ENCODE peak calls at places on chromosomes 6 and 20, in seven cellular contexts. One of them, this sample, is unnamed. For H3K4me1, the result is how much of the 10 kb centered on the place peaks cover.

GRCh38 chr6:103672169-103672568 is 1187.5 kb downstream of the HACE1 start:
- DNase-seq in A549: no peak
- DNase-seq in H1: no peak
- DNase-seq in ovary: no peak
- DNase-seq in stomach: no peak
- DNase-seq in GM12878: no peak
- DNase-seq in K562: no peak
- DNase-seq in this sample: no peak

GRCh38 chr20:48766205-48766604 is 61.6 kb downstream of the PREX1 start:
- DNase-seq in A549: no peak
- DNase-seq in H1: no peak
- DNase-seq in ovary: no peak
- DNase-seq in stomach: no peak
- DNase-seq in GM12878: no peak
- DNase-seq in K562: no peak
- DNase-seq in this sample: no peak

GRCh38 chr20:21622097-21622496 is 83.4 kb upstream of the PAX1 start:
- DNase-seq in A549: no peak
- DNase-seq in H1: no peak
- DNase-seq in ovary: no peak
- DNase-seq in stomach: no peak
- DNase-seq in GM12878: no peak
- DNase-seq in K562: no peak
- DNase-seq in this sample: no peak

GRCh38 chr6:28337103-28337520 is 1.2 kb upstream of the ZSCAN31 start:
- DNase-seq in A549: no peak
- DNase-seq in H1: no peak
- DNase-seq in ovary: no peak
- DNase-seq in stomach: no peak
- DNase-seq in GM12878: no peak
- DNase-seq in K562: peak
- DNase-seq in this sample: no peak

GRCh38 chr6:33416386-33417126 is 1.4 kb downstream of the CUTA start:
- DNase-seq in A549: no peak
- DNase-seq in H1: no peak
- DNase-seq in ovary: no peak
- DNase-seq in stomach: no peak
- DNase-seq in GM12878: no peak
- DNase-seq in K562: no peak
- DNase-seq in this sample: no peak

GRCh38 chr6:32668226-32668747 is 1.8 kb upstream of the HLA-DQB1 start:
- DNase-seq in A549: no peak
- DNase-seq in H1: no peak
- DNase-seq in ovary: no peak
- DNase-seq in stomach: peak
- DNase-seq in GM12878: peak
- DNase-seq in K562: no peak
- DNase-seq in this sample: peak

GRCh38 chr6:99282479-99283062 is 66.9 kb downstream of the FAXC start:
- DNase-seq in A549: no peak
- DNase-seq in H1: no peak
- DNase-seq in ovary: no peak
- DNase-seq in stomach: no peak
- DNase-seq in GM12878: no peak
- DNase-seq in K562: peak
- DNase-seq in this sample: no peak

GRCh38 chr6:153511896-153512496 is 380.9 kb upstream of the RGS17 start:
- DNase-seq in A549: peak
- DNase-seq in H1: no peak
- DNase-seq in ovary: no peak
- DNase-seq in stomach: no peak
- DNase-seq in GM12878: no peak
- DNase-seq in K562: peak
- DNase-seq in this sample: no peak

GRCh38 chr20:47347661-47348462 is 8.6 kb downstream of the ZMYND8 start:
- DNase-seq in A549: no peak
- DNase-seq in H1: no peak
- DNase-seq in ovary: no peak
- DNase-seq in stomach: no peak
- DNase-seq in GM12878: no peak
- DNase-seq in K562: no peak
- DNase-seq in this sample: no peak

GRCh38 chr6:156779206-156780116 is 2.3 kb downstream of the ARID1B start:
- DNase-seq in A549: no peak
- DNase-seq in H1: no peak
- DNase-seq in ovary: peak
- DNase-seq in stomach: peak
- DNase-seq in GM12878: no peak
- DNase-seq in K562: peak
- DNase-seq in this sample: no peak

GRCh38 chr6:155228549-155229166 is 35.2 kb upstream of the CLDN20 start:
- DNase-seq in A549: no peak
- DNase-seq in H1: no peak
- DNase-seq in ovary: no peak
- DNase-seq in stomach: no peak
- DNase-seq in GM12878: no peak
- DNase-seq in K562: no peak
- DNase-seq in this sample: no peak

GRCh38 chr6:11653028-11653583 is 115.6 kb downstream of the TMEM170B start:
- DNase-seq in A549: peak
- DNase-seq in H1: peak
- DNase-seq in ovary: peak
- DNase-seq in stomach: no peak
- DNase-seq in GM12878: no peak
- DNase-seq in K562: peak
- DNase-seq in this sample: no peak

GRCh38 chr6:43851204-43851855 is 81.3 kb downstream of the VEGFA start:
- DNase-seq in A549: no peak
- DNase-seq in H1: no peak
- DNase-seq in ovary: no peak
- DNase-seq in stomach: no peak
- DNase-seq in GM12878: no peak
- DNase-seq in K562: no peak
- DNase-seq in this sample: no peak

GRCh38 chr6:157376706-157377230 is 4.2 kb upstream of the ZDHHC14 start:
- DNase-seq in A549: no peak
- DNase-seq in H1: no peak
- DNase-seq in ovary: no peak
- DNase-seq in stomach: no peak
- DNase-seq in GM12878: no peak
- DNase-seq in K562: no peak
- DNase-seq in this sample: no peak

GRCh38 chr6:21595265-21595950 is 1.9 kb downstream of the SOX4 start:
- DNase-seq in A549: no peak
- DNase-seq in H1: no peak
- DNase-seq in ovary: peak
- DNase-seq in stomach: peak
- DNase-seq in GM12878: no peak
- DNase-seq in K562: no peak
- DNase-seq in this sample: peak

GRCh38 chr6:20162515-20162914 is 49.8 kb downstream of the MBOAT1 start:
- DNase-seq in A549: no peak
- DNase-seq in H1: no peak
- DNase-seq in ovary: no peak
- DNase-seq in stomach: no peak
- DNase-seq in GM12878: no peak
- DNase-seq in K562: no peak
- DNase-seq in this sample: no peak

GRCh38 chr20:2373098-2373497 is 7.6 kb upstream of the TGM6 start:
- DNase-seq in A549: no peak
- DNase-seq in H1: no peak
- DNase-seq in ovary: no peak
- DNase-seq in stomach: no peak
- DNase-seq in GM12878: no peak
- DNase-seq in K562: no peak
- DNase-seq in this sample: no peak

GRCh38 chr20:45358282-45359068 is 4.5 kb upstream of the SYS1 start:
- DNase-seq in A549: no peak
- DNase-seq in H1: no peak
- DNase-seq in ovary: peak
- DNase-seq in stomach: peak
- DNase-seq in GM12878: no peak
- DNase-seq in K562: peak
- DNase-seq in this sample: peak
- TF ChIP-seq EP300 in A549: no peak
- TF ChIP-seq EP300 in H1: no peak
- TF ChIP-seq EP300 in ovary: peak
- TF ChIP-seq EP300 in stomach: peak
- TF ChIP-seq EP300 in GM12878: no peak
- TF ChIP-seq EP300 in K562: no peak
- TF ChIP-seq EP300 in this sample: peak

DNA sequence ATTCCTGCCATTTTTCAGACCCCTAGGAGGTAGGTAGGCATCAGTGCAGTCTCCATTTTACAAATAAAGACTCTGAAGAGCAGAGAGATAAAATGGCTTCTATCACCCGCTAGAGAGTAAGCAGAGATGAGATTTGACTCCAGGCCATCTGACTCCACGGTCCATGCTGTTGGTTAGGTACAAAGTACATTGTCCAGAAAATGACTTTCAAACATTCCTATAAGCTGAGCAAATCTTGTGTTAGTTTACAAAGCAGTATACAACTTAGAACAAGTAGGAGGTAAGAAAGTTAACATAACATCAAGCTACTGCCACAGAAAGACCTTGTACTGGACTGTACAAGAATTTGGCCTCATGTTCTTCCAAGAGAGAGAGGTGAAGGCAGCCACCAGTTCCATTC is 14.9 kb downstream of the BTN1A1 start:
- DNase-seq in A549: no peak
- DNase-seq in H1: no peak
- DNase-seq in ovary: no peak
- DNase-seq in stomach: no peak
- DNase-seq in GM12878: no peak
- DNase-seq in K562: no peak
- DNase-seq in this sample: no peak
- H3K4me1 ChIP-seq in A549: under half
- H3K4me1 ChIP-seq in H1: under half
- H3K4me1 ChIP-seq in ovary: under half
- H3K4me1 ChIP-seq in stomach: under half
- H3K4me1 ChIP-seq in GM12878: under half
- H3K4me1 ChIP-seq in K562: under half
- H3K4me1 ChIP-seq in this sample: under half

DNA sequence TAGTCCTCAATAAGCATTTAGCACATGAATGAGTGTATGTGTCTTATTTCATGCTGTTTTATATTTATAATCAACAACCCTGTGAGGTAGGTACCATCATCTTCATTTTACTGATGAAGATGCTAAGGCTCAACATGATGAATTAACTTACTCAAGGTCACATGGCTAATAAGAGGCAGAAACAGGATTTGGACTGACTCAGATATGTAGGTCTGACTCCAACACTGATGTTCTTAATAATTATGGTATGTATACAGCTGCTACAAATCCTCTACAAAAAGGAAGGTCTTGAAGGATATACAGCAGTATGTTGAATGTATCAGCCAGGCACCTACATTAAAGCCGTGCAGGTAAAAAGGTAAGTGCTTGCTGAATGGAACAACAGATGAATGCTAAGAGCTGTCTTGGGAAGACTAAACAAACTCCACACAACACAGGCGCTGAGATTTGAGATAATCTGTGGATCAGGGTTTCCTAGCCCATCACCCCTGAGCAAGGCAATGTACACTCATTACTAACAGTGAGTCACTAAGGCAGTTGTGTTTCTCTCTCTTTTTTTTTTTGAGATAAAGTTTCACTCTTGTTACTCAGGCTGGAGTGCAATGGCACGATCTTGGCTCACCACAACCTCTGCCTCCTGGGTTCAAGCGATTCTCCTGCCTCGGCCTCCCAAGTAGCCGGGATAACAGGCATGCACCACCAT is 31.9 kb downstream of the TTI1 start:
- DNase-seq in A549: no peak
- DNase-seq in H1: no peak
- DNase-seq in ovary: no peak
- DNase-seq in stomach: no peak
- DNase-seq in GM12878: no peak
- DNase-seq in K562: no peak
- DNase-seq in this sample: no peak
- H3K27ac ChIP-seq in A549: no peak
- H3K27ac ChIP-seq in H1: no peak
- H3K27ac ChIP-seq in ovary: no peak
- H3K27ac ChIP-seq in stomach: no peak
- H3K27ac ChIP-seq in GM12878: no peak
- H3K27ac ChIP-seq in K562: no peak
- H3K27ac ChIP-seq in this sample: no peak

GRCh38 chr20:13492001-13492480 is 146.7 kb downstream of the TASP1 start:
- DNase-seq in A549: peak
- DNase-seq in H1: peak
- DNase-seq in ovary: no peak
- DNase-seq in stomach: no peak
- DNase-seq in GM12878: no peak
- DNase-seq in K562: no peak
- DNase-seq in this sample: peak
- TF ChIP-seq EP300 in A549: no peak
- TF ChIP-seq EP300 in H1: no peak
- TF ChIP-seq EP300 in ovary: no peak
- TF ChIP-seq EP300 in stomach: no peak
- TF ChIP-seq EP300 in GM12878: no peak
- TF ChIP-seq EP300 in K562: no peak
- TF ChIP-seq EP300 in this sample: peak

GRCh38 chr6:26478100-26478984 is 20.6 kb downstream of the BTN2A1 start:
- DNase-seq in A549: no peak
- DNase-seq in H1: no peak
- DNase-seq in ovary: no peak
- DNase-seq in stomach: no peak
- DNase-seq in GM12878: no peak
- DNase-seq in K562: peak
- DNase-seq in this sample: no peak
- H3K4me1 ChIP-seq in A549: under half
- H3K4me1 ChIP-seq in H1: under half
- H3K4me1 ChIP-seq in ovary: under half
- H3K4me1 ChIP-seq in stomach: under half
- H3K4me1 ChIP-seq in GM12878: under half
- H3K4me1 ChIP-seq in K562: under half
- H3K4me1 ChIP-seq in this sample: under half

GRCh38 chr6:76885861-76886301 is 577.4 kb downstream of the HTR1B start:
- DNase-seq in A549: no peak
- DNase-seq in H1: no peak
- DNase-seq in ovary: no peak
- DNase-seq in stomach: no peak
- DNase-seq in GM12878: no peak
- DNase-seq in K562: no peak
- DNase-seq in this sample: no peak
- H3K27ac ChIP-seq in A549: no peak
- H3K27ac ChIP-seq in H1: no peak
- H3K27ac ChIP-seq in ovary: no peak
- H3K27ac ChIP-seq in stomach: no peak
- H3K27ac ChIP-seq in GM12878: no peak
- H3K27ac ChIP-seq in K562: no peak
- H3K27ac ChIP-seq in this sample: no peak

GRCh38 chr6:141464490-141464889 is 668.2 kb upstream of the GJE1 start:
- DNase-seq in A549: peak
- DNase-seq in H1: no peak
- DNase-seq in ovary: no peak
- DNase-seq in stomach: no peak
- DNase-seq in GM12878: no peak
- DNase-seq in K562: no peak
- DNase-seq in this sample: no peak
- TF ChIP-seq EP300 in A549: no peak
- TF ChIP-seq EP300 in H1: no peak
- TF ChIP-seq EP300 in ovary: no peak
- TF ChIP-seq EP300 in stomach: no peak
- TF ChIP-seq EP300 in GM12878: peak
- TF ChIP-seq EP300 in K562: no peak
- TF ChIP-seq EP300 in this sample: peak